ENCODE peak calls at places on chromosome 15, in seven cellular contexts. B, Q, Y, E, S, K and W are unnamed samples.

GRCh38 chr15:60399246-60399915 is 1.6 kb upstream of the ANXA2 start:
- DNase-seq in Q (no peak), B (no peak), E (no peak), K (no peak), S (no peak), Y (no peak), W (no peak)

GRCh38 chr15:101123222-101123910 is 128.5 kb downstream of the CHSY1 start:
- DNase-seq in B (no peak), Q (peak; percentile 47), K (no peak), Y (no peak), S (no peak), E (no peak), W (no peak)

GRCh38 chr15:53747501-53748068 is 11.9 kb downstream of the WDR72 start:
- DNase-seq in S (no peak), E (no peak), Y (no peak), K (no peak), B (no peak), Q (no peak), W (no peak)

GRCh38 chr15:61011576-61012336 is 217.3 kb downstream of the RORA start:
- DNase-seq in K (no peak), Y (no peak), E (no peak), S (no peak), Q (no peak), B (no peak), W (no peak)

GRCh38 chr15:89772933-89773583 is 3.1 kb upstream of the MESP2 start:
- DNase-seq in B (no peak), S (no peak), K (no peak), E (no peak), Q (peak; percentile 19), Y (no peak), W (no peak)

GRCh38 chr15:65857718-65858402 is 11.4 kb upstream of the RAB11A start:
- DNase-seq in Y (no peak), Q (no peak), K (no peak), S (no peak), E (peak; percentile 13), B (no peak), W (no peak)

GRCh38 chr15:50652671-50653070 is 33.9 kb downstream of the TRPM7 start:
- DNase-seq in Y (no peak), E (no peak), K (no peak), S (no peak), B (no peak), Q (no peak), W (no peak)

GRCh38 chr15:51620647-51621046 is 1.9 kb downstream of the DMXL2 start:
- DNase-seq in Y (no peak), K (no peak), E (no peak), Q (no peak), S (no peak), B (no peak), W (no peak)

GRCh38 chr15:59276225-59277178 is 69.9 kb downstream of the LDHAL6B start:
- DNase-seq in B (no peak), E (no peak), K (no peak), Y (no peak), S (no peak), Q (no peak), W (no peak)

GRCh38 chr15:90650117-90650955 is 66.8 kb upstream of the BLM start:
- DNase-seq in B (no peak), S (no peak), K (no peak), Q (no peak), Y (no peak), E (peak; percentile 39), W (no peak)

GRCh38 chr15:83278191-83278590 is 6.3 kb downstream of the BNC1 start:
- DNase-seq in Y (no peak), E (no peak), B (no peak), K (no peak), S (no peak), Q (peak; percentile 53), W (no peak)